ENCODE peak calls at places on chromosomes 3 and 15, in four cellular contexts. One of them, this sample, is unnamed.
A peak's percentile ranks its signal among the peaks of the same experiment; 100 is the strongest.

GRCh38 chr3:46978985-46979944 is at the start of gene NBEAL2:
- DNase-seq in mesothelial cell of epicardium: peak; percentile 88
- DNase-seq in EL: peak; percentile 94
- DNase-seq in activated T-helper 1 cell treated with anti-CD3 and anti-CD28 coated beads, Interleukin-12 subunit alpha, Interleukin-12 subunit beta, Interleukin-2, Interleukin-4 antibody, amounts not matched to agents 30 ng/mL and 10 ng/mL and 1 ng/mL, durations not matched to agents 14 hours and 24 hours and 36 hours: peak; percentile 96
- DNase-seq in this sample: peak; percentile 97

GRCh38 chr3:11514191-11514770 is 129.4 kb downstream of the VGLL4 start:
- DNase-seq in mesothelial cell of epicardium: no peak
- DNase-seq in EL: peak; percentile 89
- DNase-seq in activated T-helper 1 cell treated with anti-CD3 and anti-CD28 coated beads, Interleukin-12 subunit alpha, Interleukin-12 subunit beta, Interleukin-2, Interleukin-4 antibody, amounts not matched to agents 30 ng/mL and 10 ng/mL and 1 ng/mL, durations not matched to agents 14 hours and 24 hours and 36 hours: no peak
- DNase-seq in this sample: peak; percentile 77

GRCh38 chr15:63107895-63108546 is 13.6 kb upstream of the LACTB start:
- DNase-seq in mesothelial cell of epicardium: no peak
- DNase-seq in EL: peak; percentile 100
- DNase-seq in activated T-helper 1 cell treated with anti-CD3 and anti-CD28 coated beads, Interleukin-12 subunit alpha, Interleukin-12 subunit beta, Interleukin-2, Interleukin-4 antibody, amounts not matched to agents 30 ng/mL and 10 ng/mL and 1 ng/mL, durations not matched to agents 14 hours and 24 hours and 36 hours: no peak
- DNase-seq in this sample: peak; percentile 98

GRCh38 chr3:19931180-19931692 is 2.8 kb downstream of the EFHB start:
- DNase-seq in mesothelial cell of epicardium: no peak
- DNase-seq in EL: no peak
- DNase-seq in activated T-helper 1 cell treated with anti-CD3 and anti-CD28 coated beads, Interleukin-12 subunit alpha, Interleukin-12 subunit beta, Interleukin-2, Interleukin-4 antibody, amounts not matched to agents 30 ng/mL and 10 ng/mL and 1 ng/mL, durations not matched to agents 14 hours and 24 hours and 36 hours: peak; percentile 39
- DNase-seq in this sample: no peak

GRCh38 chr3:155639462-155640055 is 105.3 kb downstream of the PLCH1 start:
- DNase-seq in mesothelial cell of epicardium: no peak
- DNase-seq in EL: no peak
- DNase-seq in activated T-helper 1 cell treated with anti-CD3 and anti-CD28 coated beads, Interleukin-12 subunit alpha, Interleukin-12 subunit beta, Interleukin-2, Interleukin-4 antibody, amounts not matched to agents 30 ng/mL and 10 ng/mL and 1 ng/mL, durations not matched to agents 14 hours and 24 hours and 36 hours: no peak
- DNase-seq in this sample: no peak

GRCh38 chr3:122974764-122975162 is 52.8 kb downstream of the SEMA5B start:
- DNase-seq in mesothelial cell of epicardium: no peak
- DNase-seq in EL: peak; percentile 64
- DNase-seq in activated T-helper 1 cell treated with anti-CD3 and anti-CD28 coated beads, Interleukin-12 subunit alpha, Interleukin-12 subunit beta, Interleukin-2, Interleukin-4 antibody, amounts not matched to agents 30 ng/mL and 10 ng/mL and 1 ng/mL, durations not matched to agents 14 hours and 24 hours and 36 hours: no peak
- DNase-seq in this sample: peak; percentile 39

GRCh38 chr3:190718097-190718496 is 144.4 kb downstream of the GMNC start:
- DNase-seq in mesothelial cell of epicardium: no peak
- DNase-seq in EL: peak; percentile 24
- DNase-seq in activated T-helper 1 cell treated with anti-CD3 and anti-CD28 coated beads, Interleukin-12 subunit alpha, Interleukin-12 subunit beta, Interleukin-2, Interleukin-4 antibody, amounts not matched to agents 30 ng/mL and 10 ng/mL and 1 ng/mL, durations not matched to agents 14 hours and 24 hours and 36 hours: no peak
- DNase-seq in this sample: peak; percentile 8

GRCh38 chr3:140416686-140417085 is 261.2 kb upstream of the TRIM42 start:
- DNase-seq in mesothelial cell of epicardium: no peak
- DNase-seq in EL: no peak
- DNase-seq in activated T-helper 1 cell treated with anti-CD3 and anti-CD28 coated beads, Interleukin-12 subunit alpha, Interleukin-12 subunit beta, Interleukin-2, Interleukin-4 antibody, amounts not matched to agents 30 ng/mL and 10 ng/mL and 1 ng/mL, durations not matched to agents 14 hours and 24 hours and 36 hours: no peak
- DNase-seq in this sample: no peak

GRCh38 chr15:27249723-27250160 is 278.8 kb downstream of the GABRG3 start:
- DNase-seq in mesothelial cell of epicardium: no peak
- DNase-seq in EL: no peak
- DNase-seq in activated T-helper 1 cell treated with anti-CD3 and anti-CD28 coated beads, Interleukin-12 subunit alpha, Interleukin-12 subunit beta, Interleukin-2, Interleukin-4 antibody, amounts not matched to agents 30 ng/mL and 10 ng/mL and 1 ng/mL, durations not matched to agents 14 hours and 24 hours and 36 hours: no peak
- DNase-seq in this sample: no peak

GRCh38 chr15:84598993-84599392 is 1.8 kb upstream of the ZSCAN2 start:
- DNase-seq in mesothelial cell of epicardium: no peak
- DNase-seq in EL: peak; percentile 59
- DNase-seq in activated T-helper 1 cell treated with anti-CD3 and anti-CD28 coated beads, Interleukin-12 subunit alpha, Interleukin-12 subunit beta, Interleukin-2, Interleukin-4 antibody, amounts not matched to agents 30 ng/mL and 10 ng/mL and 1 ng/mL, durations not matched to agents 14 hours and 24 hours and 36 hours: no peak
- DNase-seq in this sample: peak; percentile 59

GRCh38 chr3:31377045-31377642 is 155.6 kb upstream of the STT3B start:
- DNase-seq in mesothelial cell of epicardium: no peak
- DNase-seq in EL: peak; percentile 75
- DNase-seq in activated T-helper 1 cell treated with anti-CD3 and anti-CD28 coated beads, Interleukin-12 subunit alpha, Interleukin-12 subunit beta, Interleukin-2, Interleukin-4 antibody, amounts not matched to agents 30 ng/mL and 10 ng/mL and 1 ng/mL, durations not matched to agents 14 hours and 24 hours and 36 hours: no peak
- DNase-seq in this sample: peak; percentile 91

GRCh38 chr15:97502038-97502437 is 458.5 kb upstream of the ARRDC4 start:
- DNase-seq in mesothelial cell of epicardium: no peak
- DNase-seq in EL: peak; percentile 2
- DNase-seq in activated T-helper 1 cell treated with anti-CD3 and anti-CD28 coated beads, Interleukin-12 subunit alpha, Interleukin-12 subunit beta, Interleukin-2, Interleukin-4 antibody, amounts not matched to agents 30 ng/mL and 10 ng/mL and 1 ng/mL, durations not matched to agents 14 hours and 24 hours and 36 hours: no peak
- DNase-seq in this sample: peak; percentile 60

GRCh38 chr3:20837676-20838302 is 651.8 kb upstream of the SGO1 start:
- DNase-seq in mesothelial cell of epicardium: no peak
- DNase-seq in EL: no peak
- DNase-seq in activated T-helper 1 cell treated with anti-CD3 and anti-CD28 coated beads, Interleukin-12 subunit alpha, Interleukin-12 subunit beta, Interleukin-2, Interleukin-4 antibody, amounts not matched to agents 30 ng/mL and 10 ng/mL and 1 ng/mL, durations not matched to agents 14 hours and 24 hours and 36 hours: no peak
- DNase-seq in this sample: no peak

GRCh38 chr3:136783708-136784191 is 31.6 kb upstream of the STAG1 start:
- DNase-seq in mesothelial cell of epicardium: no peak
- DNase-seq in EL: peak; percentile 72
- DNase-seq in activated T-helper 1 cell treated with anti-CD3 and anti-CD28 coated beads, Interleukin-12 subunit alpha, Interleukin-12 subunit beta, Interleukin-2, Interleukin-4 antibody, amounts not matched to agents 30 ng/mL and 10 ng/mL and 1 ng/mL, durations not matched to agents 14 hours and 24 hours and 36 hours: no peak
- DNase-seq in this sample: no peak

GRCh38 chr3:66196633-66197032 is 24.2 kb upstream of the SLC25A26 start:
- DNase-seq in mesothelial cell of epicardium: no peak
- DNase-seq in EL: no peak
- DNase-seq in activated T-helper 1 cell treated with anti-CD3 and anti-CD28 coated beads, Interleukin-12 subunit alpha, Interleukin-12 subunit beta, Interleukin-2, Interleukin-4 antibody, amounts not matched to agents 30 ng/mL and 10 ng/mL and 1 ng/mL, durations not matched to agents 14 hours and 24 hours and 36 hours: no peak
- DNase-seq in this sample: no peak

GRCh38 chr3:154122096-154122911 is 1.1 kb downstream of the ARHGEF26 start:
- DNase-seq in mesothelial cell of epicardium: peak; percentile 43
- DNase-seq in EL: no peak
- DNase-seq in activated T-helper 1 cell treated with anti-CD3 and anti-CD28 coated beads, Interleukin-12 subunit alpha, Interleukin-12 subunit beta, Interleukin-2, Interleukin-4 antibody, amounts not matched to agents 30 ng/mL and 10 ng/mL and 1 ng/mL, durations not matched to agents 14 hours and 24 hours and 36 hours: no peak
- DNase-seq in this sample: no peak

GRCh38 chr3:72380193-72380592 is 468.1 kb downstream of the SHQ1 start:
- DNase-seq in mesothelial cell of epicardium: no peak
- DNase-seq in EL: peak; percentile 53
- DNase-seq in activated T-helper 1 cell treated with anti-CD3 and anti-CD28 coated beads, Interleukin-12 subunit alpha, Interleukin-12 subunit beta, Interleukin-2, Interleukin-4 antibody, amounts not matched to agents 30 ng/mL and 10 ng/mL and 1 ng/mL, durations not matched to agents 14 hours and 24 hours and 36 hours: no peak
- DNase-seq in this sample: peak; percentile 22

GRCh38 chr15:70415330-70415884 is 317.7 kb upstream of the TLE3 start:
- DNase-seq in mesothelial cell of epicardium: no peak
- DNase-seq in EL: no peak
- DNase-seq in activated T-helper 1 cell treated with anti-CD3 and anti-CD28 coated beads, Interleukin-12 subunit alpha, Interleukin-12 subunit beta, Interleukin-2, Interleukin-4 antibody, amounts not matched to agents 30 ng/mL and 10 ng/mL and 1 ng/mL, durations not matched to agents 14 hours and 24 hours and 36 hours: no peak
- DNase-seq in this sample: no peak

GRCh38 chr15:32774022-32774421 is 56.2 kb downstream of the GREM1 start:
- DNase-seq in mesothelial cell of epicardium: no peak
- DNase-seq in EL: peak; percentile 99
- DNase-seq in activated T-helper 1 cell treated with anti-CD3 and anti-CD28 coated beads, Interleukin-12 subunit alpha, Interleukin-12 subunit beta, Interleukin-2, Interleukin-4 antibody, amounts not matched to agents 30 ng/mL and 10 ng/mL and 1 ng/mL, durations not matched to agents 14 hours and 24 hours and 36 hours: no peak
- DNase-seq in this sample: peak; percentile 73

GRCh38 chr3:186532641-186533072 is 11.5 kb downstream of the CRYGS start:
- DNase-seq in mesothelial cell of epicardium: no peak
- DNase-seq in EL: no peak
- DNase-seq in activated T-helper 1 cell treated with anti-CD3 and anti-CD28 coated beads, Interleukin-12 subunit alpha, Interleukin-12 subunit beta, Interleukin-2, Interleukin-4 antibody, amounts not matched to agents 30 ng/mL and 10 ng/mL and 1 ng/mL, durations not matched to agents 14 hours and 24 hours and 36 hours: no peak
- DNase-seq in this sample: peak; percentile 58

GRCh38 chr15:69116391-69116790 is 44.0 kb upstream of the GLCE start:
- DNase-seq in mesothelial cell of epicardium: no peak
- DNase-seq in EL: no peak
- DNase-seq in activated T-helper 1 cell treated with anti-CD3 and anti-CD28 coated beads, Interleukin-12 subunit alpha, Interleukin-12 subunit beta, Interleukin-2, Interleukin-4 antibody, amounts not matched to agents 30 ng/mL and 10 ng/mL and 1 ng/mL, durations not matched to agents 14 hours and 24 hours and 36 hours: no peak
- DNase-seq in this sample: no peak

GRCh38 chr3:197366301-197367044 is 68.1 kb upstream of the DLG1 start:
- DNase-seq in mesothelial cell of epicardium: no peak
- DNase-seq in EL: peak; percentile 19
- DNase-seq in activated T-helper 1 cell treated with anti-CD3 and anti-CD28 coated beads, Interleukin-12 subunit alpha, Interleukin-12 subunit beta, Interleukin-2, Interleukin-4 antibody, amounts not matched to agents 30 ng/mL and 10 ng/mL and 1 ng/mL, durations not matched to agents 14 hours and 24 hours and 36 hours: no peak
- DNase-seq in this sample: no peak

GRCh38 chr3:79094654-79095053 is 673.1 kb downstream of the ROBO1 start:
- DNase-seq in mesothelial cell of epicardium: no peak
- DNase-seq in EL: no peak
- DNase-seq in activated T-helper 1 cell treated with anti-CD3 and anti-CD28 coated beads, Interleukin-12 subunit alpha, Interleukin-12 subunit beta, Interleukin-2, Interleukin-4 antibody, amounts not matched to agents 30 ng/mL and 10 ng/mL and 1 ng/mL, durations not matched to agents 14 hours and 24 hours and 36 hours: no peak
- DNase-seq in this sample: no peak

GRCh38 chr3:196590279-196590678 is 21.8 kb downstream of the FBXO45 start:
- DNase-seq in mesothelial cell of epicardium: no peak
- DNase-seq in EL: no peak
- DNase-seq in activated T-helper 1 cell treated with anti-CD3 and anti-CD28 coated beads, Interleukin-12 subunit alpha, Interleukin-12 subunit beta, Interleukin-2, Interleukin-4 antibody, amounts not matched to agents 30 ng/mL and 10 ng/mL and 1 ng/mL, durations not matched to agents 14 hours and 24 hours and 36 hours: no peak
- DNase-seq in this sample: no peak

GRCh38 chr15:101167791-101168462 is 83.9 kb downstream of the CHSY1 start:
- DNase-seq in mesothelial cell of epicardium: no peak
- DNase-seq in EL: peak; percentile 93
- DNase-seq in activated T-helper 1 cell treated with anti-CD3 and anti-CD28 coated beads, Interleukin-12 subunit alpha, Interleukin-12 subunit beta, Interleukin-2, Interleukin-4 antibody, amounts not matched to agents 30 ng/mL and 10 ng/mL and 1 ng/mL, durations not matched to agents 14 hours and 24 hours and 36 hours: peak; percentile 77
- DNase-seq in this sample: peak; percentile 80

This sample was measured in kidney tubule cell.